ENCODE peak calls at places on chromosomes 13 and 19, in five cellular contexts. K, V, L, X and I are unnamed samples.

GRCh38 chr13:41193919-41194824 is at the start of gene KBTBD7:
- DNase-seq in X (peak; percentile 79), V (peak; percentile 76), L (peak; percentile 92), K (peak; percentile 94), I (peak; percentile 95)

GRCh38 chr13:39100996-39101751 is 62.9 kb downstream of the NHLRC3 start:
- DNase-seq in V (no peak), L (no peak), K (no peak), X (no peak), I (no peak)

GRCh38 chr13:44165172-44165894 is 208.3 kb upstream of the SERP2 start:
- DNase-seq in K (no peak), V (no peak), L (no peak), X (no peak), I (no peak)

GRCh38 chr13:41767801-41768200 is 193.1 kb downstream of the VWA8 start:
- DNase-seq in V (no peak), L (no peak), K (no peak), X (no peak), I (no peak)

GRCh38 chr13:99968521-99969367 is 2.8 kb downstream of the ZIC5 start:
- DNase-seq in K (no peak), L (peak; percentile 66), V (no peak), X (no peak), I (no peak)

GRCh38 chr13:97339989-97340361 is 94.0 kb upstream of the RAP2A start:
- DNase-seq in V (no peak), K (no peak), X (no peak), L (no peak), I (no peak)

GRCh38 chr19:7822910-7823515 is 7.0 kb upstream of the EVI5L start:
- DNase-seq in K (no peak), X (no peak), L (no peak), V (no peak), I (no peak)

GRCh38 chr13:50576156-50576555 is 267.3 kb downstream of the DLEU7 start:
- DNase-seq in K (no peak), X (no peak), V (no peak), L (no peak), I (peak; percentile 82)

GRCh38 chr13:71704650-71705049 is 162.4 kb downstream of the DACH1 start:
- DNase-seq in V (no peak), K (no peak), L (no peak), X (no peak), I (no peak)

GRCh38 chr13:110636053-110636475 is 20.7 kb downstream of the NAXD start:
- DNase-seq in V (no peak), K (no peak), L (no peak), X (no peak), I (no peak)

GRCh38 chr13:74250738-74251190 is 116.6 kb upstream of the KLF12 start:
- DNase-seq in V (no peak), L (no peak), K (no peak), X (no peak), I (no peak)

GRCh38 chr13:95536629-95537241 is 15.8 kb upstream of the CLDN10 start:
- DNase-seq in V (no peak), L (peak; percentile 21), X (peak; percentile 15), K (no peak), I (no peak)

GRCh38 chr19:18308051-18308947 is 14.6 kb downstream of the LSM4 start:
- DNase-seq in K (no peak), X (no peak), V (no peak), L (no peak), I (no peak)

GRCh38 chr19:16527971-16528521 is 14.2 kb downstream of the CHERP start:
- DNase-seq in X (no peak), K (no peak), L (peak; percentile 31), V (no peak), I (no peak)

GRCh38 chr13:110965038-110965754 is 50.3 kb upstream of the ANKRD10 start:
- DNase-seq in V (no peak), X (peak; percentile 99), L (peak; percentile 90), K (no peak), I (no peak)

GRCh38 chr13:99717959-99718674 is 216.8 kb downstream of the TM9SF2 start:
- DNase-seq in X (no peak), V (no peak), L (no peak), K (no peak), I (no peak)

GRCh38 chr19:44092108-44092507 is 2.1 kb upstream of the ZNF224 start:
- DNase-seq in K (no peak), V (no peak), L (no peak), X (no peak), I (no peak)

GRCh38 chr13:33188093-33188882 is 97.3 kb downstream of the STARD13 start:
- DNase-seq in X (no peak), L (no peak), V (no peak), K (no peak), I (no peak)

GRCh38 chr19:679418-680286 is 3.5 kb downstream of the FSTL3 start:
- DNase-seq in X (no peak), L (peak; percentile 78), K (peak; percentile 77), V (no peak), I (peak; percentile 73)

GRCh38 chr19:3381701-3382372 is 15.5 kb downstream of the NFIC start:
- DNase-seq in K (no peak), V (no peak), L (no peak), X (no peak), I (no peak)

GRCh38 chr19:54325194-54325621 is 12.2 kb upstream of the LILRA5 start:
- DNase-seq in V (no peak), X (peak; percentile 31), K (no peak), L (peak; percentile 55), I (peak; percentile 39)

GRCh38 chr19:5086725-5087439 is 118.0 kb downstream of the KDM4B start:
- DNase-seq in K (no peak), X (no peak), V (no peak), L (peak; percentile 30), I (no peak)

GRCh38 chr13:76216729-76217128 is 580.6 kb downstream of the LMO7 start:
- DNase-seq in K (no peak), X (no peak), L (no peak), V (no peak), I (no peak)

GRCh38 chr19:35249146-35249847 is 495 bp downstream of the LSR start:
- DNase-seq in K (no peak), X (no peak), L (no peak), V (no peak), I (no peak)

GRCh38 chr19:57527136-57527881 is at the start of gene ZNF549:
- DNase-seq in L (peak; percentile 93), K (peak; percentile 87), V (peak; percentile 63), X (no peak), I (peak; percentile 91)

GRCh38 chr13:109271991-109272454 is 514.4 kb downstream of the IRS2 start:
- DNase-seq in X (peak; percentile 65), L (peak; percentile 85), V (no peak), K (no peak), I (no peak)

GRCh38 chr19:6772028-6772865 is at the start of gene VAV1:
- DNase-seq in L (no peak), V (peak; percentile 21), X (no peak), K (peak; percentile 61), I (peak; percentile 78)

GRCh38 chr19:43439183-43440063 is 24.7 kb downstream of the TEX101 start:
- DNase-seq in V (no peak), X (peak; percentile 38), K (no peak), L (peak; percentile 91), I (no peak)

GRCh38 chr19:11781295-11782057 is 14.7 kb downstream of the ZNF441 start:
- DNase-seq in X (no peak), K (no peak), L (no peak), V (no peak), I (no peak)

GRCh38 chr19:10912619-10913018 is 15.8 kb downstream of the YIPF2 start:
- DNase-seq in K (no peak), X (no peak), V (no peak), L (no peak), I (peak; percentile 42)

GRCh38 chr19:33298146-33298911 is 4.0 kb downstream of the CEBPA start:
- DNase-seq in L (no peak), X (no peak), V (no peak), K (no peak), I (peak; percentile 74)

GRCh38 chr13:48258002-48258401 is 25.0 kb downstream of the ITM2B start:
- DNase-seq in X (no peak), K (no peak), V (no peak), L (peak; percentile 6), I (no peak)
- H3K4me3 ChIP-seq in X (no peak overlapping the region), K (no peak overlapping the region), V (no peak overlapping the region), L (no peak overlapping the region), I (no peak overlapping the region)

DNA sequence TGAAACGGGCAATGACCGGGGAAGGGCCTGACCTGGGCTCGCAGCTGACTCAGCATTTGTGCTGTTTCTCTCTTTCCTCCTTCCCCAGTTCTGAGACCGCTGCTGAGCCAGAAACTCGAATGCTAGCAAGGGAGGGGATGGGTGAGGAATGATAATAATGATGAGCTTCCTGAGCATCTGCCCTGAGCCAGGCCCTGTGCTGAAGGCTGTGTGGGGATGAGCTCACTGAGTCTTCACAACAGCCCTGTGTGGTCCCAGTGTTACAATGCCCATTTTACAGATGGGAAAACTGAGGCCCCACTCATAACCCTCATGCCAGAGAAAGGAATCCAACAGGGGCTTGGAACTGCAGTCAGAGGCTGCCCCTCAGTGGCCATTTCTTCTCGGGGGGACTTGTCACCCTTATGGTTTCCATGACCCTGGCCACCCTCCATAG is 8.1 kb downstream of the SULT2B1 start:
- DNase-seq in V (no peak), K (no peak), X (no peak), L (peak; percentile 72), I (no peak)
- TF ChIP-seq CTCF in V (no peak), K (no peak), X (no peak), L (peak; percentile 45), I (no peak)

GRCh38 chr13:46630419-46631183 is 77.6 kb downstream of the LRCH1 start:
- DNase-seq in L (no peak), V (no peak), K (no peak), X (no peak), I (no peak)

GRCh38 chr13:46633416-46633815 is 80.4 kb downstream of the LRCH1 start:
- DNase-seq in V (no peak), K (no peak), L (peak; percentile 47), X (no peak), I (no peak)

GRCh38 chr13:46629811-46630413 is 76.9 kb downstream of the LRCH1 start:
- DNase-seq in X (no peak), L (no peak), V (no peak), K (no peak), I (no peak)

GRCh38 chr13:46632171-46632570 is 79.2 kb downstream of the LRCH1 start:
- DNase-seq in L (no peak), K (no peak), X (no peak), V (no peak), I (no peak)

GRCh38 chr13:46631184-46631542 is 78.2 kb downstream of the LRCH1 start:
- DNase-seq in X (no peak), V (no peak), K (no peak), L (no peak), I (no peak)
- H3K4me1 ChIP-seq in X (peaks cover 17% of the 10 kb centered on the region), V (peaks cover 36% of the 10 kb centered on the region), K (peaks cover 17% of the 10 kb centered on the region), L (peaks cover 40% of the 10 kb centered on the region), I (no peaks in the 10 kb centered on the region)

DNA sequence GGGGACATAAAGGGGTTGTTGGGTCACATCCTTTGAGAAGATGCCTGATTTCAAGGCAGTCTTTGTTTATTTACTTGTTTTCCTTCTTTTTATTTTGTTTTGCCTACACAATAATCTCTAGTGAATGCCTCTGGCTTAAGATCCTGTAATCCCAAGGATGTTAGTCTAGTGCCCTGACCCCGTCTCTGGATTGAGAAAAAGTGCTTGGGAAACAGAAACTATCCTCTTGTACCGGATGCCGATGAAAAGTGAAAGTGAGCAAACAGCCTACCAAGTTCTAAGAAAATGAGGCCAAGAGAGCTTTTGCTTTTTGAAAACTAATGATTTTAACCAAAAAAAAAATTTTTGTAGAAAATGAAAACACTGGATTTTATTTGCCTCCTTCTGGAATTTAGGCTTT is 42.1 kb upstream of the C1QTNF9 start:
- DNase-seq in K (no peak), X (no peak), L (no peak), V (no peak), I (no peak)
- H3K4me3 ChIP-seq in K (peak overlapping the region; percentile 31), X (no peak overlapping the region), L (no peak overlapping the region), V (peak overlapping the region; percentile 5), I (no peak overlapping the region)

GRCh38 chr19:2329528-2329927 is 1.0 kb downstream of the SPPL2B start:
- DNase-seq in V (no peak), X (no peak), K (no peak), L (no peak), I (no peak)
- TF ChIP-seq CTCF in V (no peak), X (no peak), K (no peak), L (no peak), I (no peak)